ENCODE peak calls at places on chromosomes 2 and 18, in eight cellular contexts. D is T-helper 9 cell, G is PC-3, S is AG04450, O is M059J, K is left ventricle myocardium superior, V is fibroblast of lung, C is DMS153. P is an unnamed sample.

GRCh38 chr2:186572705-186573104 is 17.2 kb upstream of the ITGAV start:
- DNase-seq in D (no peak), C (no peak), O (peak), K (no peak), S (no peak), G (peak), V (no peak), P (no peak)

GRCh38 chr2:28408764-28409599 is 16.3 kb downstream of the FOSL2 start:
- DNase-seq in S (no peak), O (peak), V (peak), G (no peak), C (no peak), K (no peak), D (peak), P (no peak)

GRCh38 chr2:225070811-225071210 is 28.5 kb upstream of the DOCK10 start:
- DNase-seq in V (no peak), G (no peak), O (no peak), S (no peak), K (no peak), D (no peak), C (no peak), P (no peak)

GRCh38 chr2:213246665-213247281 is 37.5 kb upstream of the SPAG16 start:
- DNase-seq in C (no peak), G (peak), K (no peak), O (peak), D (peak), V (peak), S (peak), P (peak)

GRCh38 chr18:77223221-77223639 is 26.4 kb upstream of the GALR1 start:
- DNase-seq in V (peak), O (no peak), C (no peak), D (no peak), G (peak), S (no peak), K (no peak), P (peak)

GRCh38 chr2:24613154-24613814 is 122.2 kb downstream of the NCOA1 start:
- DNase-seq in C (peak), D (no peak), G (peak), V (peak), O (peak), K (no peak), S (peak), P (peak)

GRCh38 chr2:119775102-119775501 is 15.4 kb downstream of the PTPN4 start:
- DNase-seq in C (no peak), G (no peak), S (no peak), D (no peak), O (no peak), K (no peak), V (no peak), P (no peak)

GRCh38 chr2:26217720-26218119 is 26.7 kb downstream of the HADHA start:
- DNase-seq in G (no peak), O (no peak), S (no peak), D (no peak), C (no peak), V (no peak), K (no peak), P (no peak)

GRCh38 chr18:77038182-77038581 is 94.4 kb downstream of the MBP start:
- DNase-seq in O (no peak), C (no peak), S (no peak), G (no peak), K (no peak), V (no peak), D (no peak), P (no peak)

GRCh38 chr2:119823734-119824334 is 64.1 kb downstream of the PTPN4 start:
- DNase-seq in V (peak), C (no peak), G (peak), S (no peak), K (no peak), O (peak), D (no peak), P (no peak)

P was measured in SHP77.